ENCODE peak calls at places on chromosomes 11 and 22, in eight cellular contexts. N, B, L, R, O, V, Y and Q are unnamed samples.

GRCh38 chr11:107732327-107733051 is 20.6 kb upstream of the SLN start:
- DNase-seq in V (peak), L (no peak), N (no peak), R (no peak), B (no peak), O (no peak), Y (no peak), Q (peak)

GRCh38 chr11:119903821-119904220 is 174.8 kb upstream of the NECTIN1 start:
- DNase-seq in R (no peak), O (no peak), Y (no peak), N (no peak), V (no peak), L (no peak), B (no peak), Q (no peak)

GRCh38 chr11:9732453-9732852 is 68.6 kb downstream of the SWAP70 start:
- DNase-seq in O (no peak), V (no peak), Y (no peak), B (no peak), R (no peak), L (no peak), N (no peak), Q (no peak)

GRCh38 chr11:101944896-101945295 is 28.6 kb upstream of the ANGPTL5 start:
- DNase-seq in V (no peak), R (no peak), O (no peak), Y (no peak), L (no peak), B (no peak), N (no peak), Q (no peak)

GRCh38 chr22:49138250-49138790 is 689.4 kb downstream of the BRD1 start:
- DNase-seq in N (no peak), L (no peak), O (no peak), Y (no peak), V (no peak), R (no peak), B (no peak), Q (no peak)

GRCh38 chr11:77322926-77323590 is 21.6 kb upstream of the GDPD4 start:
- DNase-seq in V (peak), B (no peak), Y (no peak), R (no peak), N (no peak), O (no peak), L (no peak), Q (no peak)

GRCh38 chr11:60978546-60979380 is 7.3 kb downstream of the CD6 start:
- DNase-seq in B (no peak), V (no peak), N (no peak), O (no peak), R (peak), L (no peak), Y (no peak), Q (no peak)

GRCh38 chr11:71451596-71452353 is 1.2 kb upstream of the NADSYN1 start:
- DNase-seq in V (no peak), Y (peak), N (no peak), R (no peak), B (no peak), L (no peak), O (peak), Q (no peak)

GRCh38 chr11:45017329-45017728 is 66.6 kb upstream of the TP53I11 start:
- DNase-seq in R (no peak), N (no peak), B (no peak), Y (no peak), L (no peak), O (no peak), V (no peak), Q (no peak)

GRCh38 chr11:68796779-68797178 is 44.9 kb downstream of the CPT1A start:
- DNase-seq in B (no peak), Y (no peak), O (no peak), N (no peak), R (no peak), L (peak), V (no peak), Q (no peak)

GRCh38 chr22:33781396-33781795 is 138.9 kb downstream of the LARGE1 start:
- DNase-seq in N (no peak), L (no peak), R (no peak), B (no peak), Y (no peak), O (no peak), V (peak), Q (no peak)

GRCh38 chr11:68216171-68216938 is 3.3 kb upstream of the KMT5B start:
- DNase-seq in N (no peak), R (no peak), O (peak), V (no peak), L (peak), Y (peak), B (no peak), Q (no peak)

GRCh38 chr11:28559497-28559896 is 451.3 kb downstream of the METTL15 start:
- DNase-seq in V (no peak), B (no peak), L (no peak), O (no peak), R (no peak), Y (no peak), N (no peak), Q (no peak)

GRCh38 chr22:25402501-25403283 is 161.8 kb upstream of the GRK3 start:
- DNase-seq in V (peak), Y (peak), O (no peak), N (no peak), B (no peak), R (peak), L (no peak), Q (no peak)

GRCh38 chr22:21778705-21779363 is 43.2 kb upstream of the YPEL1 start:
- DNase-seq in Y (no peak), O (no peak), R (peak), B (no peak), L (no peak), V (peak), N (no peak), Q (no peak)

GRCh38 chr11:61193596-61193995 is 9.7 kb upstream of the PGA3 start:
- DNase-seq in O (no peak), L (no peak), B (no peak), V (no peak), Y (no peak), R (no peak), N (no peak), Q (no peak)

GRCh38 chr11:64745219-64745522 is 1.2 kb upstream of the RASGRP2 start:
- DNase-seq in B (peak), L (peak), O (no peak), R (no peak), Y (peak), N (peak), V (no peak), Q (no peak)

GRCh38 chr11:65208785-65209710 is 27.3 kb downstream of the CAPN1 start:
- DNase-seq in L (no peak), O (no peak), V (no peak), N (no peak), R (no peak), B (no peak), Y (peak), Q (no peak)

GRCh38 chr22:20224917-20225692 is 43.0 kb downstream of the RTN4R start:
- DNase-seq in V (no peak), R (no peak), B (no peak), N (no peak), L (no peak), Y (no peak), O (no peak), Q (no peak)

GRCh38 chr11:101346591-101346990 is 217.0 kb upstream of the PGR start:
- DNase-seq in O (no peak), B (no peak), Y (no peak), R (peak), N (no peak), V (peak), L (no peak), Q (no peak)

GRCh38 chr11:3129181-3129590 is 35.9 kb downstream of the OSBPL5 start:
- DNase-seq in L (no peak), B (no peak), N (no peak), Y (no peak), V (no peak), R (no peak), O (no peak), Q (no peak)

GRCh38 chr22:46660604-46661201 is 40.5 kb downstream of the GRAMD4 start:
- DNase-seq in L (no peak), V (no peak), N (no peak), B (no peak), O (peak), R (peak), Y (peak), Q (no peak)

GRCh38 chr11:91700854-91701253 is 523.8 kb upstream of the FAT3 start:
- DNase-seq in R (no peak), Y (no peak), V (no peak), B (no peak), L (no peak), O (no peak), N (no peak), Q (no peak)

GRCh38 chr22:46031561-46031960 is 54.6 kb upstream of the WNT7B start:
- DNase-seq in R (no peak), Y (no peak), N (no peak), B (no peak), O (no peak), L (no peak), V (no peak), Q (no peak)

GRCh38 chr11:109697140-109697843 is 275.3 kb downstream of the C11orf87 start:
- DNase-seq in R (peak), N (no peak), L (no peak), V (peak), B (no peak), Y (no peak), O (no peak), Q (peak)

GRCh38 chr11:10490398-10491232 is 35.6 kb downstream of the AMPD3 start:
- DNase-seq in Y (peak), B (no peak), R (peak), O (peak), L (peak), N (no peak), V (peak), Q (no peak)

GRCh38 chr11:3090096-3090901 is 33.1 kb upstream of the CARS1 start:
- DNase-seq in V (no peak), O (no peak), L (no peak), N (no peak), R (no peak), Y (no peak), B (no peak), Q (peak)

GRCh38 chr22:17738386-17739128 is 35.7 kb downstream of the BID start:
- DNase-seq in L (no peak), Y (no peak), R (no peak), N (no peak), O (no peak), V (no peak), B (no peak), Q (no peak)

GRCh38 chr11:126109941-126110731 is 47.5 kb upstream of the CDON start:
- DNase-seq in N (no peak), V (peak), L (peak), Y (no peak), B (no peak), O (peak), R (no peak), Q (no peak)

GRCh38 chr11:5690216-5690615 is 626 bp downstream of the TRIM22 start:
- DNase-seq in Y (no peak), O (no peak), B (no peak), R (peak), L (no peak), V (peak), N (no peak), Q (no peak)

GRCh38 chr11:7936615-7937014 is 4.9 kb downstream of the OR10A3 start:
- DNase-seq in L (no peak), N (no peak), B (no peak), V (no peak), Y (peak), O (peak), R (peak), Q (no peak)

GRCh38 chr22:17095538-17095937 is 10.7 kb downstream of the IL17RA start:
- DNase-seq in O (no peak), Y (no peak), N (no peak), L (no peak), V (peak), B (no peak), R (no peak), Q (no peak)

GRCh38 chr11:44751066-44751465 is 24.3 kb downstream of the TSPAN18 start:
- DNase-seq in N (no peak), V (no peak), L (no peak), R (no peak), O (no peak), Y (no peak), B (no peak), Q (no peak)

GRCh38 chr11:67700548-67701262 is 26.3 kb upstream of the ALDH3B2 start:
- DNase-seq in N (no peak), R (no peak), B (no peak), O (no peak), V (no peak), L (no peak), Y (no peak), Q (no peak)

GRCh38 chr11:110000858-110001257 is 92.3 kb upstream of the ZC3H12C start:
- DNase-seq in L (no peak), B (no peak), N (no peak), O (no peak), R (no peak), Y (no peak), V (no peak), Q (no peak)

GRCh38 chr11:7004482-7004881 is 15.7 kb downstream of the ZNF214 start:
- DNase-seq in O (no peak), V (peak), Y (peak), B (no peak), R (peak), L (no peak), N (no peak), Q (peak)

DNA sequence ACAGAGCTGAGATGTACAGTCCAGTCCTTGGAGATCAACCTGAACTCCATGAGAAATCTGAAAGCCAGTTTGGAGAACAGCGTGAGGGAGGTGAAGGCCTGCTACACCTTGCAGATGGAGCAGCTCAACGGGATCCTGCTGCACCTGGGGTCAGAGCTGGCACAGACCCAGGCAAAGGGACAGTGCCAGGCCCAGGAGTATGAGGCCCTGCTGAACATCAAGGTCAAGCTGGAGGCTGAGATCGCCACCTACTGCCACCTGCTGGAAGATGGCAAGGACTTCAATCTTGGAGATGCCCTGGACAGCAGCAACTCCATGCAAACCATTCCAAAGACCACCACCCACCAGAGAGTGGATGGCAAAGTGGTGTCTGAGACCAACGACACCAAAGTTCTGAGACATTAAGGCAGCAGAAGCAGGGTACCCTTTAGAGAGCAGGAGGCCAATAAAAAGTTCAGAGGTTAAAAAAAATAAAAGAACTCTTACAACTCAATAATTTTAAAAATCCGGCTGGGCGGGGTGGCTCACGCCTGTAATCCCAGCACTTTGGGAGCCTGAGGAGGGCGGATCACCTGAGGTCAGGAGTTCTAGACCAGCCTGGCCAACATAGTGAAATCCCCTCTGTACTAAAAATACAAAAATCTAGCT is 69.9 kb upstream of the RTL6 start:
- DNase-seq in L (no peak), Y (peak), V (peak), R (peak), O (peak), B (peak), N (peak), Q (no peak)
- TF ChIP-seq CTCF in L (peak), Y (peak), V (peak), R (peak), O (peak), B (peak), N (peak), Q (peak)

GRCh38 chr22:22974156-22974555 is 86.5 kb downstream of the IGLL5 start:
- DNase-seq in B (no peak), R (no peak), N (no peak), Y (no peak), L (no peak), V (no peak), O (no peak), Q (no peak)

GRCh38 chr22:22978637-22979036 is 91.0 kb downstream of the IGLL5 start:
- DNase-seq in N (no peak), L (no peak), O (no peak), B (no peak), Y (no peak), V (no peak), R (no peak), Q (no peak)

GRCh38 chr22:22977479-22978200 is 90.0 kb downstream of the IGLL5 start:
- DNase-seq in L (no peak), Y (no peak), N (no peak), R (no peak), B (no peak), V (no peak), O (no peak), Q (no peak)

GRCh38 chr22:22974795-22975580 is 87.4 kb downstream of the IGLL5 start:
- DNase-seq in Y (no peak), L (no peak), N (no peak), O (no peak), B (no peak), V (no peak), R (no peak), Q (no peak)

GRCh38 chr22:22976033-22976922 is 88.7 kb downstream of the IGLL5 start:
- DNase-seq in Y (no peak), R (no peak), V (no peak), B (no peak), O (no peak), N (no peak), L (no peak), Q (no peak)
- TF ChIP-seq CTCF in Y (no peak), R (no peak), V (no peak), B (no peak), O (no peak), N (no peak), L (peak), Q (no peak)

DNA sequence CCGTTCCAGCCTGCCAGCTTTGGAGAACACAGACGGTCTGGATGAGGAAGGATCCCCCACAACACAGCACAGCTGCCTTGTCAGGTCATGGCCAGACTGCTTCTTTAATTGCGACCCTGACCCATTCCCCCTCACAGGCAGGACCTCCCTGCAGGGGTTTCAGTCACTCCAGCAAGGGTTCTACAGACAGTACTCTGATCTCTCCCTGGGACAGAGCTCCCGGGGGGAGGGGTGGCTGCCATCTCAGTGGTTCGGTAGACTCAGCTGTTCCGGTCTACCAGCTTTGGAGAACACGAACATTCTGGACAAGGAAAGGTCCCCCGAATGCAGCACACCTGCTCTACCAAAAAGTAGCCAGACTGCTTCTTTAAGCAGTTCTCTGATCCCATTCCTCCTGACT is 173.4 kb downstream of the TTC28 start:
- DNase-seq in Y (no peak), B (no peak), N (no peak), O (no peak), R (no peak), V (no peak), L (no peak), Q (no peak)
- TF ChIP-seq CTCF in Y (no peak), B (no peak), N (no peak), O (no peak), R (no peak), V (no peak), L (no peak), Q (no peak)

GRCh38 chr11:13193613-13194012 is 84.0 kb upstream of the BMAL1 start:
- DNase-seq in N (no peak), V (no peak), L (no peak), Y (no peak), O (no peak), B (no peak), R (no peak), Q (no peak)
- TF ChIP-seq CTCF in N (no peak), V (no peak), L (no peak), Y (no peak), O (no peak), B (no peak), R (no peak), Q (no peak)

DNA sequence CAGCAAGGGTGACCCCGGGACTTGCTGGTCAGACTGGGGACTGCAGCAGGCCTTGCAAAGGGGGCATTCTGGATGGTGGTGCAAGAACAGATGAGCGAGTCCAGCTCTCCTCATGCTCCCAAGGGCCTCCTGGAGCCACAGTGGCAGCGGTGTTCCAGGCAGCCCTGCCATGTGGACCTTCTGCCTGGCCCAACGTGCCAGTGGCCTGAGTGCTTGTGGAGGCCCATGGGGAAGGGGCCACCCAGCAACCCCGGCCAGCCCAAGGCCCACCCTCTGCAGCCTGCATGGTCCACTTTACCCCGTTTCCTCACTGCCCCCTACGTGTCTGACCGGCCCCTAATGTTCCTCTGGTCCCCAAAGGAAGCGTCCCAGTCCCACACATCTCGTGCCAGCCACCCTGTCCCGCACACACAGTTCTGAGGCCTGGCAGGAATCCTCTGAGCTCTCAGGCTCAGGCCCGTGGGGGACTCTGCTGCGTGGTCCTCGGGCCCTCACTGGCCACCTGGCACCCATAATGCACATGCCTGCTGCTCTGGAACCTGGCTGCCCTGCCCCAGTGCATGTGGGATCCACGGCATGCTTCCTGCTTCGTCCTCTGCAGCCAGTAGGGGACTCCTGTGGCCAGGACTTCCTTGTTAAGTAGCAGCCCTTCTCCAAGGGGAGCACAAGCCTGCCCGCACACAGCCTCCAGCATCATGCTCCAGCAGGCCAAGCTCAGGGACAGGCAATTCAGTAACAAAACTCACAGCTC is 85.5 kb downstream of the DGCR2 start:
- DNase-seq in O (no peak), R (no peak), N (no peak), B (no peak), V (no peak), Y (no peak), L (no peak), Q (no peak)
- TF ChIP-seq CTCF in O (no peak), R (no peak), N (no peak), B (no peak), V (peak), Y (no peak), L (no peak), Q (no peak)

GRCh38 chr11:14308114-14308896 is 50.7 kb downstream of the RRAS2 start:
- DNase-seq in N (no peak), R (peak), B (no peak), Y (no peak), L (no peak), O (peak), V (peak), Q (peak)

GRCh38 chr11:14305649-14306048 is 53.3 kb downstream of the RRAS2 start:
- DNase-seq in V (no peak), Y (no peak), R (no peak), B (no peak), N (no peak), O (no peak), L (no peak), Q (no peak)

GRCh38 chr11:14304601-14305000 is 54.4 kb downstream of the RRAS2 start:
- DNase-seq in O (no peak), V (no peak), N (no peak), B (no peak), Y (no peak), L (no peak), R (no peak), Q (no peak)

GRCh38 chr11:14308897-14309387 is 50.0 kb downstream of the RRAS2 start:
- DNase-seq in V (no peak), Y (no peak), O (no peak), R (no peak), B (no peak), L (no peak), N (no peak), Q (no peak)

DNA sequence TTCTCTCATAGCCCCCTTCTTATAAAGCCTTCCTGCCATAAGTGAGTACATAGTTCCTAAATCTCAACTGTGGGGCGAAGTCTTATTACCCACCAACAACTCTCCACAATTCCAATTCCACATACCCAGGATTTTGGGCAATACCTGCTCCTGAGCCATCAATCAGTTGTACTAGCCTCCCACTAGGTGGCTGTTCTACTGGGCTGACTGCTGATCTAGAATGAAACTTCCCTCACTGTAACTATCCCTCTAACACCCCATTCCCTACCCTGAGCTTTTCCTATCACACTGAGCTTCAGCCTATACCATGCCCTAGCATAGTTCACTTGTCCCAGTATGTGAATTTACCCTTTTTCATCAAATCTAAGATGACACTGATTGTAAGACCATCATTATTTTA is 52.5 kb downstream of the RRAS2 start:
- DNase-seq in N (no peak), V (no peak), R (no peak), L (no peak), O (no peak), Y (no peak), B (no peak), Q (no peak)
- TF ChIP-seq CTCF in N (no peak), V (no peak), R (peak), L (no peak), O (no peak), Y (no peak), B (no peak), Q (no peak)